ENCODE peak calls at places on chromosomes 1 and 21, in five cellular contexts. U is sciatic nerve, Y is transverse colon, D is NCI-H1436, O is NCI-H82. B is an unnamed sample.

GRCh38 chr1:115429884-115430283 is 91.8 kb upstream of the NGF start:
- DNase-seq in Y (no peak), D (no peak), U (no peak), O (no peak), B (no peak)

GRCh38 chr1:25123551-25123950 is 108.8 kb downstream of the SYF2 start:
- DNase-seq in O (no peak), D (no peak), Y (no peak), U (no peak), B (no peak)

GRCh38 chr1:239288964-239289535 is 97.3 kb upstream of the CHRM3 start:
- DNase-seq in O (no peak), U (no peak), D (no peak), Y (no peak), B (no peak)

GRCh38 chr1:200912737-200913407 is 18.2 kb downstream of the INAVA start:
- DNase-seq in O (no peak), D (no peak), U (no peak), Y (peak), B (no peak)

GRCh38 chr1:13786541-13786940 is 86.6 kb downstream of the PRDM2 start:
- DNase-seq in U (no peak), O (no peak), Y (no peak), D (no peak), B (no peak)

GRCh38 chr1:116260621-116261020 is 112.4 kb upstream of the ATP1A1 start:
- DNase-seq in U (no peak), D (no peak), O (no peak), Y (no peak), B (no peak)

GRCh38 chr1:63142001-63142400 is 180.4 kb upstream of the FOXD3 start:
- DNase-seq in D (no peak), U (no peak), O (no peak), Y (no peak), B (no peak)

GRCh38 chr21:27083144-27083543 is 116.3 kb upstream of the ADAMTS5 start:
- DNase-seq in Y (no peak), D (no peak), O (no peak), U (no peak), B (no peak)

GRCh38 chr1:187445066-187445465 is 616.3 kb downstream of the PLA2G4A start:
- DNase-seq in U (no peak), D (no peak), O (no peak), Y (no peak), B (no peak)

GRCh38 chr1:207863893-207864535 is 46.9 kb downstream of the CD34 start:
- DNase-seq in D (no peak), O (no peak), U (no peak), Y (peak), B (no peak)

GRCh38 chr1:214665606-214666110 is 62.7 kb downstream of the CENPF start:
- DNase-seq in D (no peak), Y (no peak), U (no peak), O (no peak), B (no peak)